ENCODE peak calls at places on chromosomes 16 and 17, in eight cellular contexts. U, K, R, E, Z, S, N and V are unnamed samples.
A peak's percentile ranks its signal among the peaks of the same experiment; 100 is the strongest.

GRCh38 chr17:69336580-69336979 is 9.6 kb upstream of the ABCA5 start:
- DNase-seq in E (no peak), R (no peak), S (no peak), N (no peak), Z (no peak), U (no peak), K (no peak), V (no peak)

GRCh38 chr17:4609761-4610160 is 25.4 kb downstream of the SMTNL2 start:
- DNase-seq in U (no peak), K (no peak), Z (no peak), S (no peak), N (no peak), R (no peak), E (no peak), V (no peak)

GRCh38 chr16:49472598-49472997 is 99.0 kb downstream of the C16orf78 start:
- DNase-seq in R (no peak), Z (no peak), S (no peak), K (no peak), U (no peak), E (no peak), N (no peak), V (no peak)

GRCh38 chr16:48353565-48354163 is 31.5 kb downstream of the SIAH1 start:
- DNase-seq in U (peak; percentile 85), E (peak; percentile 76), R (peak; percentile 35), S (no peak), Z (peak; percentile 42), K (peak; percentile 51), N (peak; percentile 78), V (no peak)

GRCh38 chr17:30997270-30997669 is 26.4 kb downstream of the RNF135 start:
- DNase-seq in Z (no peak), E (no peak), S (no peak), N (no peak), K (no peak), U (no peak), R (no peak), V (no peak)

GRCh38 chr16:85445779-85446222 is 167.3 kb upstream of the GSE1 start:
- DNase-seq in R (no peak), N (no peak), U (peak; percentile 71), K (no peak), Z (no peak), E (no peak), S (no peak), V (no peak)

GRCh38 chr16:87143661-87144121 is 173.5 kb downstream of the C16orf95 start:
- DNase-seq in Z (no peak), R (no peak), N (no peak), K (no peak), E (no peak), S (no peak), U (no peak), V (no peak)

GRCh38 chr16:83732536-83732935 is 75.2 kb upstream of the HSBP1 start:
- DNase-seq in U (no peak), N (no peak), K (no peak), Z (no peak), R (no peak), E (no peak), S (no peak), V (no peak)

GRCh38 chr16:85520853-85521736 is 92.0 kb upstream of the GSE1 start:
- DNase-seq in R (no peak), Z (no peak), K (no peak), E (no peak), U (no peak), S (no peak), N (no peak), V (no peak)

GRCh38 chr17:32116937-32117336 is 25.4 kb upstream of the RHOT1 start:
- DNase-seq in N (no peak), Z (no peak), R (no peak), K (no peak), S (no peak), U (no peak), E (no peak), V (peak; percentile 78)

GRCh38 chr16:2157480-2158261 is 2.1 kb downstream of the TRAF7 start:
- DNase-seq in K (no peak), S (no peak), R (no peak), U (no peak), Z (no peak), N (peak; percentile 42), E (no peak), V (no peak)

GRCh38 chr16:75225092-75225491 is 6.3 kb downstream of the CTRB1 start:
- DNase-seq in R (no peak), N (no peak), U (no peak), E (no peak), Z (no peak), S (no peak), K (no peak), V (no peak)

GRCh38 chr17:8889458-8890210 is 22.2 kb upstream of the PIK3R6 start:
- DNase-seq in K (no peak), R (no peak), Z (no peak), S (no peak), E (no peak), U (no peak), N (no peak), V (no peak)